ENCODE peak calls at places on chromosomes 11 and 22, in four cellular contexts. F is right atrium auricular region; M is GM23338; K is CD8-positive, alpha-beta T cell. Y is an unnamed sample.
A peak's percentile ranks its signal among the peaks of the same experiment; 100 is the strongest.

GRCh38 chr11:12075822-12076821 is 34.3 kb upstream of the MICAL2 start:
- DNase-seq in F (no peak), M (no peak), K (no peak), Y (no peak)

GRCh38 chr11:12478743-12479142 is 101.4 kb downstream of the PARVA start:
- DNase-seq in F (no peak), M (no peak), K (no peak), Y (no peak)

GRCh38 chr22:46230262-46230901 is 19.7 kb downstream of the CDPF1 start:
- DNase-seq in F (no peak), M (no peak), K (no peak), Y (no peak)

GRCh38 chr11:62689421-62690183 is at the start of gene LRRN4CL:
- DNase-seq in F (peak; percentile 93), M (no peak), K (no peak), Y (no peak)

GRCh38 chr22:25024895-25025294 is 72.4 kb downstream of the KIAA1671 start:
- DNase-seq in F (no peak), M (no peak), K (no peak), Y (no peak)

GRCh38 chr11:103871923-103872551 is 164.4 kb upstream of the DDI1 start:
- DNase-seq in F (no peak), M (no peak), K (no peak), Y (no peak)

GRCh38 chr22:37334461-37334858 is 52.2 kb downstream of the CYTH4 start:
- DNase-seq in F (no peak), M (peak; percentile 65), K (no peak), Y (no peak)

GRCh38 chr11:25910090-25910489 is 421.8 kb upstream of the ANO3 start:
- DNase-seq in F (no peak), M (no peak), K (no peak), Y (no peak)

GRCh38 chr11:9717719-9718118 is 53.8 kb downstream of the SWAP70 start:
- DNase-seq in F (no peak), M (peak; percentile 16), K (no peak), Y (no peak)

DNA sequence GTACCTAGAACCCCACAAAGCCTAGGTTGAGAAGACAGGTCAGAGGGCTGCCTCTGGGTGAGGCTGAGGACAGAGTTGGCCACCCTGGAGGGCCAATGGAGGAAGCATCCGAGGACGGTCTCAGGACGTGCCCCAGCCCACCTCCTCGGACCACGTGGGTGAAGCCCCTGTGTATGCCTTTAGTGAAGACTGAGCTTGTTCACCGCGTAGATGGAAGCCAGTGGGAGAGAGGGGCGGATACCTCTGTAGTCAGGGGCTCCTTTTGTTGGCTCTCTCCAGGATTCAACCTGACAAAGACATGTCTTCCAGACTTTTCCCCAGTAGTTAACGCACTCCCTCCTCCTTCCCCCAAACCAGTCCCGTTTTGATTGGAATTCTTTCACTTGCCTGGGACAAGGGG is 110.7 kb downstream of the ZBTB16 start:
- DNase-seq in F (no peak), M (no peak), K (no peak), Y (no peak)
- H3K4me1 ChIP-seq in F (peaks cover 2% of the 10 kb centered on the region), M (peaks cover 16% of the 10 kb centered on the region), K (peaks cover 100% of the 10 kb centered on the region), Y (peaks cover 100% of the 10 kb centered on the region)

GRCh38 chr22:19420321-19420720 is 11.2 kb downstream of the HIRA start:
- DNase-seq in F (no peak), M (no peak), K (no peak), Y (no peak)
- H3K27ac ChIP-seq in F (no peak overlapping the region), M (no peak overlapping the region), K (peak overlapping the region; percentile 35), Y (no peak overlapping the region)

GRCh38 chr11:21056644-21057043 is 387.3 kb downstream of the NELL1 start:
- DNase-seq in F (no peak), M (no peak), K (no peak), Y (no peak)
- TF ChIP-seq CTCF in F (no peak), M (no peak), K (no peak), Y (no peak)

DNA sequence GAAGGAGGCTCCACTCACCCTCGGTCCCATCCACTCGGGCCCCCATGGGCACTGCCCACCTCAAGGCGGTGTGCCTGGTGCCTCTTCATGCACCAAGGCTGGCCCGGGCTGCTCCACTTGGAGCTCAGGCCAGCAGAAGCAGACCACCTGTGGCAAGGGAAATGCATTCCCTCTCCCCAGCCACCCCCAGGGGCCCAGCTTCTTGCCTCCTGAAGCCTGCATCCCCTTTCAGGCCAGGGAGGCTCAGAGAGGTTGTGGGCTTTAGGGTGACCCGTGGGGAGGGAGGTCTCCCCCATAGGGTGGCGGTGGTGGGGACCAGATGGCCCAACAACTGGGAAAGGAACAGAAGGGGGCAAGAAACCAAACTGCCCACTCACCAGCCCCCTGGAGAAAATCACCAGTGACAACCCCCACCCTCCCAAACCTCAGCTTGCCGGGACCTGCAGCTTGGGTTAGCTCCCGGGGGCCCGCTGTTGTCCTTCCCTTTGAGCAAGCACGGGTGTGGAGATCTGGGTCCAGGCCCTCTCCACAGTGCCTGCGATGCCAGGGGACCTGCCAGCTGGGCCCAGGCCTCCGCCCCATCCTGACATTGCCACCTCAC is 8.4 kb downstream of the CBX6 start:
- DNase-seq in F (no peak), M (no peak), K (no peak), Y (peak; percentile 57)
- H3K4me1 ChIP-seq in F (no peaks in the 10 kb centered on the region), M (peaks cover 52% of the 10 kb centered on the region), K (peaks cover 3% of the 10 kb centered on the region), Y (peaks cover 23% of the 10 kb centered on the region)

GRCh38 chr11:6818967-6819366 is 19.5 kb upstream of the OR6A2 start:
- DNase-seq in F (no peak), M (no peak), K (no peak), Y (peak; percentile 39)

GRCh38 chr11:6825333-6825744 is 20.1 kb upstream of the OR10A5 start:
- DNase-seq in F (no peak), M (no peak), K (no peak), Y (no peak)

GRCh38 chr11:6828103-6828502 is 17.4 kb upstream of the OR10A5 start:
- DNase-seq in F (no peak), M (no peak), K (no peak), Y (no peak)

GRCh38 chr11:6824461-6824860 is 21.0 kb upstream of the OR10A5 start:
- DNase-seq in F (no peak), M (no peak), K (no peak), Y (no peak)
- H3K27ac ChIP-seq in F (no peak overlapping the region), M (no peak overlapping the region), K (no peak overlapping the region), Y (no peak overlapping the region)

DNA sequence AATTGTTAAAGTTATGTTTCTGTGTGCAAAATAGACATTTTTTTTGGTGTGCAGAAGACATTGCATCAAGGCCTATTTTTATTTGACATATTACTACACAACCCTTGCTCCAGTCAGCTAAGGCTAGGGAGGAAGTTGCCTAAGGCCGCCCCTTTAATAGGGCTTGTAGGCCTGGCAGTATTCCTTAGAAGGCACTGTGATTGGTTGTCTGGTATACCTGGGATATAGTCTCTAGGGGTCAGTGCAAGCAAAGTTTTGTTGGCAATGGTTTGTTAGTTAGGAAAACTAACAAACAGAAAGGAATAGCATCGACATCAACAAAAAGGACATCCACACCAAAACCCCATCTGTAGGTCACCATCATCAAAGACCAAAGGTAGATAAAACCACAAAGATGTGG is 16.9 kb downstream of the CCDC15 start:
- DNase-seq in F (no peak), M (peak; percentile 78), K (no peak), Y (no peak)
- TF ChIP-seq CTCF in F (no peak), M (peak; percentile 44), K (no peak), Y (no peak)

Y was measured in upper lobe of left lung.